ENCODE peak calls at places on chromosomes 7 and 10, in seven cellular contexts. L is K562, M is SK-N-SH, E is HCT116, T is HepG2, C is GM12878, H is H1. N is an unnamed sample.

GRCh38 chr10:88259381-88259780 is 323.7 kb downstream of the RNLS start:
- DNase-seq in L (no peak), M (no peak), E (no peak), T (no peak), C (no peak), H (no peak), N (no peak)

GRCh38 chr10:129272171-129272570 is 194.9 kb upstream of the MGMT start:
- DNase-seq in L (no peak), M (no peak), E (no peak), T (no peak), C (no peak), H (no peak), N (no peak)

GRCh38 chr10:22453948-22454347 is 108.7 kb downstream of the SPAG6 start:
- DNase-seq in L (no peak), M (peak), E (no peak), T (no peak), C (no peak), H (no peak), N (no peak)

GRCh38 chr7:50697686-50698085 is 85.0 kb downstream of the GRB10 start:
- DNase-seq in L (no peak), M (no peak), E (no peak), T (no peak), C (no peak), H (no peak), N (no peak)

GRCh38 chr10:59362991-59363390 is 642 bp upstream of the FAM13C start:
- DNase-seq in L (no peak), M (peak), E (no peak), T (no peak), C (no peak), H (peak), N (no peak)

GRCh38 chr10:85610381-85611092 is 756.1 kb downstream of the GRID1 start:
- DNase-seq in L (no peak), M (no peak), E (no peak), T (no peak), C (no peak), H (no peak), N (no peak)

GRCh38 chr7:158596745-158597144 is 9.1 kb upstream of the PTPRN2 start:
- DNase-seq in L (no peak), M (no peak), E (no peak), T (no peak), C (no peak), H (no peak), N (no peak)

GRCh38 chr7:82959528-82959927 is 203.2 kb downstream of the PCLO start:
- DNase-seq in L (no peak), M (no peak), E (no peak), T (no peak), C (no peak), H (no peak), N (no peak)

GRCh38 chr10:29895436-29895835 is 163.9 kb downstream of the JCAD start:
- DNase-seq in L (no peak), M (peak), E (no peak), T (no peak), C (no peak), H (peak), N (no peak)

GRCh38 chr10:91410638-91411367 is 659 bp downstream of the HECTD2 start:
- DNase-seq in L (peak), M (peak), E (no peak), T (no peak), C (no peak), H (no peak), N (no peak)

GRCh38 chr7:151727579-151728285 is 149.2 kb downstream of the PRKAG2 start:
- DNase-seq in L (peak), M (peak), E (peak), T (no peak), C (no peak), H (peak), N (peak)

GRCh38 chr7:55065511-55066229 is 46.9 kb downstream of the EGFR start:
- DNase-seq in L (no peak), M (no peak), E (peak), T (peak), C (peak), H (no peak), N (peak)

GRCh38 chr10:58957517-58957916 is 218.9 kb upstream of the PHYHIPL start:
- DNase-seq in L (no peak), M (no peak), E (no peak), T (no peak), C (no peak), H (no peak), N (no peak)

GRCh38 chr7:132145466-132145865 is 430.8 kb downstream of the PLXNA4 start:
- DNase-seq in L (no peak), M (no peak), E (no peak), T (no peak), C (no peak), H (no peak), N (peak)

GRCh38 chr10:28179490-28180099 is 123.3 kb downstream of the MPP7 start:
- DNase-seq in L (peak), M (peak), E (peak), T (peak), C (no peak), H (no peak), N (peak)

GRCh38 chr10:28897617-28898464 is 220.5 kb downstream of the BAMBI start:
- DNase-seq in L (no peak), M (no peak), E (no peak), T (no peak), C (no peak), H (no peak), N (no peak)

GRCh38 chr10:116274141-116274861 is 1.3 kb upstream of the GFRA1 start:
- DNase-seq in L (no peak), M (peak), E (no peak), T (no peak), C (no peak), H (no peak), N (no peak)

GRCh38 chr10:55750458-55750857 is 610.6 kb downstream of the ZWINT start:
- DNase-seq in L (no peak), M (no peak), E (no peak), T (no peak), C (no peak), H (no peak), N (no peak)

GRCh38 chr10:3652886-3653285 is 132.1 kb downstream of the KLF6 start:
- DNase-seq in L (no peak), M (peak), E (no peak), T (no peak), C (no peak), H (no peak), N (no peak)

GRCh38 chr7:134589491-134589941 is 40.6 kb downstream of the AKR1B15 start:
- DNase-seq in L (no peak), M (no peak), E (no peak), T (no peak), C (no peak), H (no peak), N (no peak)

GRCh38 chr7:35424869-35425495 is 171.1 kb upstream of the TBX20 start:
- DNase-seq in L (peak), M (peak), E (peak), T (peak), C (no peak), H (no peak), N (peak)

GRCh38 chr7:4227105-4228010 is 454.7 kb upstream of the FOXK1 start:
- DNase-seq in L (no peak), M (no peak), E (no peak), T (no peak), C (no peak), H (no peak), N (no peak)

GRCh38 chr10:73641272-73642060 is at the start of gene MYOZ1:
- DNase-seq in L (no peak), M (no peak), E (no peak), T (no peak), C (no peak), H (no peak), N (no peak)

GRCh38 chr7:113452245-113452644 is 333.9 kb upstream of the SMIM30 start:
- DNase-seq in L (no peak), M (no peak), E (no peak), T (no peak), C (no peak), H (no peak), N (no peak)

GRCh38 chr7:3979956-3980643 is 679.0 kb downstream of the SDK1 start:
- DNase-seq in L (no peak), M (peak), E (no peak), T (peak), C (no peak), H (peak), N (no peak)

GRCh38 chr7:5692845-5693278 is 88.6 kb downstream of the RNF216 start:
- DNase-seq in L (no peak), M (peak), E (no peak), T (no peak), C (no peak), H (no peak), N (peak)

GRCh38 chr7:77475181-77475580 is 59.0 kb upstream of the GSAP start:
- DNase-seq in L (no peak), M (no peak), E (no peak), T (no peak), C (no peak), H (no peak), N (no peak)

DNA sequence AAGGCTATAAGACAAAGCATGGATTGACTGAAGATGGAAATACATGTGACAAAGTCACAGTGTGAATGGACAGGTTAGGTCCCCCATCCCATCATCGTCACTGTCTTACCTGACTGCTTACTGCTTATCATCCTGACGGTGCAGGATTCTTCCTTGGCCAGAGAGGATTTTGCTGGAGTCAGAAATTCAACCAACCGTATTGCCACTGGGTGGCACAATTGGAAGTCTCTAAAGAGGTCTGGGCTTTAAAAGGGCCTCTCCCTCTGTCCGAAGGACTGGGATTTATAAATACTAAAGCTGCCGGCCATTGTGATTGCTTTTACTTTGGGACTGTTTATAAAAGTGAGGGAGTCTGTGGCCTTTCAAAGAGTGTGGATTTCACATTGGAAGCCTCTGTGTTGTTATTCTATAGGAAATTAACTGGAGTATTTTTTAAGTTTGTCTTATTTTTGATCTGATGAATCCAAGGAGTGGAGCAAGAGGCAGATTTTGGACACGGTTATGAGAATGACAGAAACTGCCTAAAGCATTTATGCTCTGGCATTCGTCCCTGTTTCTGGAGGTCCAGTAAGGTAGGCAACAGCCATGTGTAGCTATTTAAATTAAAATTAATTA is 113.3 kb upstream of the CREB5 start:
- DNase-seq in L (peak), M (peak), E (peak), T (peak), C (no peak), H (peak), N (peak)
- TF ChIP-seq SIN3A in L (no peak), M (no peak), E (no peak), T (no peak), C (no peak), H (no peak), N (no peak)

GRCh38 chr10:37703833-37704382 is 153.5 kb downstream of the ZNF248 start:
- DNase-seq in L (no peak), M (no peak), E (no peak), T (no peak), C (no peak), H (no peak), N (no peak)
- TF ChIP-seq SIN3A in L (no peak), M (no peak), E (no peak), T (no peak), C (no peak), H (no peak), N (no peak)

DNA sequence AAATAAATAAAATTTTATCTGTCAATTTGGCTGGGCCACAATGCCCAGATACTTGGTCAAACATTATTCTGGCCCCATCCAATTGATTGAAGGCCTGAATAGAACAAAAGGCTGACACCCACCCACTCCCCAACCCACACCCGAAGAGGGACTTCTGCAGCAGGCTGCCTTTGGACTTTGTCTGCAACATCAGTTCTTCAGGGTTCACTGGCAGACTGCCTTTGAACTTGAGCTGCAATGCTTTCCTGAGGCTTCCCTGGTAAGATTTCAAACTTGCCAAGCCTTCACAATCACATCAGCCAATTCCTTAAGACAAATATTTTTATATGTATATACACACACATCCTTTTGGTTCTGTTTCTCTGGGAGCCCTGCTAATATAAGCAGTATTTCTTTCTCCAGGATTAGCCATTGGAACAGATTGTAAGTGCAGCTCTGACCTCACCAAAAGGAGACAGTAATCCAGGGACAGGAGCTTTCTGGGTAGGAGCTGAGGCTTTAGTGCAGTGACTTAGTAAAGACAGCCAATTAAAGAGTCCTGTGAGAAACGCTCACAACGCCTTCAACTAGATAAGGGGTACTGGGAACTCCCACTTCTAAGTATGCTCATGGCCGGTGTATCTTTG is 55.6 kb upstream of the KMT2E start:
- DNase-seq in L (peak), M (no peak), E (no peak), T (no peak), C (no peak), H (no peak), N (no peak)
- TF ChIP-seq SIN3A in L (no peak), M (no peak), E (no peak), T (no peak), C (no peak), H (no peak), N (no peak)

DNA sequence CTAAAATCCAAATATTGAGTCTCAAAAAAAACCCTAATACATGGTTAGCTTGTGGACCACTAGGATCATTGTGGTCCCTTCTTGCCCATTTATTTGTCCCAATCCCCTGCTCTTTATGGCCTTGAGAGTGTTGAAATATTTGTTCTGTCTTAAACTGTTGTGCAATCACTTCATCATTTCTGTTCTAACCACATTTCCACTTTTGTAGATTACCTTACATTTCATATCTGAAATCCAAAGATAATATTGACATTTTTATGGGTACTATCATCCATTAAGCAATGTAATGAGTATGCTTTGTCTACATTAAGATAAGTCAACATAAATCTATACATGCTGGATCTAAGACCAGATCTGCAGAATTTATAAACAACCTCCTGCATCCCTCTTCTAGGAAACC is 359.5 kb upstream of the CELF2 start:
- DNase-seq in L (no peak), M (no peak), E (no peak), T (no peak), C (no peak), H (no peak), N (no peak)
- TF ChIP-seq SIN3A in L (no peak), M (no peak), E (no peak), T (no peak), C (no peak), H (no peak), N (no peak)

GRCh38 chr7:155329225-155329624 is 31.5 kb downstream of the INSIG1 start:
- DNase-seq in L (no peak), M (no peak), E (no peak), T (no peak), C (no peak), H (no peak), N (no peak)
- TF ChIP-seq SIN3A in L (no peak), M (no peak), E (no peak), T (no peak), C (no peak), H (no peak), N (no peak)

GRCh38 chr7:119643558-119643957 is 629.4 kb upstream of the KCND2 start:
- DNase-seq in L (no peak), M (no peak), E (no peak), T (no peak), C (no peak), H (no peak), N (no peak)
- TF ChIP-seq SIN3A in L (no peak), M (no peak), E (no peak), T (no peak), C (no peak), H (no peak), N (no peak)

DNA sequence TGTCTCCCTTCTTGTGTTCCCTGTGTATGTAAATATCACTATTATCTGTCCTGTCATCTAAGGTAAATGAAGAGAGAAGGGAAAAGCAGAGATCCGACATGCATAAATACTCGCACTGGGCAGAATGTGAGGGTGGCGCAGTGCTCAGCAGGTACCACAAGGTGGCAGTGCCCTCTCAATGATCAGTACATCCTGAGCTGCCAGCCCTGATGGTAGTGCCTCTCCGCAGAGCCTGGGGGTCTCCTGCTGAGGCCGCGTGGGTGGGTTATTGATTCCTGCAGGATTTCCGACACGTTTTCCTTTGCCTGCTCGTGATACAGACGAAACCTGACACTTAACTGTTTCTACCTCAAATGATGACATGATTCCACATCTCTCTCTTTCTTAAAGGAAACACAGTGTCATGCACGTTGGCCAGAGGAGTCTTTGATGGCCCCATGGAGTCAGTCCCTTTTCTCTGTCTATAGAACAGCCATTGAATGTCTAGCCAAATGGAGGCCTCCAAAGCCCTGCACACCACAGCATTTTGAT is 19.8 kb downstream of the RGR start:
- DNase-seq in L (peak), M (peak), E (peak), T (peak), C (no peak), H (peak), N (peak)
- TF ChIP-seq SIN3A in L (no peak), M (no peak), E (no peak), T (no peak), C (no peak), H (no peak), N (no peak)

DNA sequence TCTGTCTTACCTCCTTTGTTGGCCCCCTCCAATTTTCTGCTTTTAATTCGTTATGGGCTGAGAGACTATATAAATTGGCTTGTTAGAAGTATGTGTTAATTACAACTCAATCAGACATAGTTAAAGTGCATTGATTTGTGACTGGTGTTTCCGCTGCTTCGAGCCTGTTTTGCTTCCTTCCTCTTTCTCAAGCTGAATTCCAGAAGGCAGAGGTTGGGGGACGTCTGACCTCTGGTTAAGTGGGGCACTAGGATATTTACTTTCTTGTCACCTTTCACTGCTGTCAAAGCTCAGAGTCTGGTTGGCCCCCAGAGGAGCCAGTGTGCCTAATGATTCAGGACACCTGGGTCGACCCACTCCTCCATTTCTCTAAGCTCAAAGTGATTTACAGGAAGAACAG is 397.0 kb upstream of the NPVF start:
- DNase-seq in L (no peak), M (no peak), E (no peak), T (no peak), C (no peak), H (no peak), N (no peak)
- TF ChIP-seq SIN3A in L (no peak), M (no peak), E (no peak), T (no peak), C (no peak), H (no peak), N (no peak)

DNA sequence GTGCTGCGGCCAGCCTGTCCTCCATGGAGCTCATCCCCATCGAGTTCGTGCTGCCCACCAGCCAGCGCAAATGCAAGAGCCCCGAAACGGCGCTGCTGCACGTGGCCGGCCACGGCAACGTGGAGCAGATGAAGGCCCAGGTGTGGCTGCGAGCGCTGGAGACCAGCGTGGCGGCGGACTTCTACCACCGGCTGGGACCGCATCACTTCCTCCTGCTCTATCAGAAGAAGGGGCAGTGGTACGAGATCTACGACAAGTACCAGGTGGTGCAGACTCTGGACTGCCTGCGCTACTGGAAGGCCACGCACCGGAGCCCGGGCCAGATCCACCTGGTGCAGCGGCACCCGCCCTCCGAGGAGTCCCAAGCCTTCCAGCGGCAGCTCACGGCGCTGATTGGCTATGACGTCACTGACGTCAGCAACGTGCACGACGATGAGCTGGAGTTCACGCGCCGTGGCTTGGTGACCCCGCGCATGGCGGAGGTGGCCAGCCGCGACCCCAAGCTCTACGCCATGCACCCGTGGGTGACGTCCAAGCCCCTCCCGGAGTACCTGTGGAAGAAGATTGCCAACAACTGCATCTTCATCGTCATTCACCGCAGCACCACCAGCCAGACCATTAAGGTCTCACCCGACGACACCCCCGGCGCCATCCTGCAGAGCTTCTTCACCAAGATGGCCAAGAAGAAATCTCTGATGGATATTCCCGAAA is 2.7 kb downstream of the PIK3CG start:
- DNase-seq in L (no peak), M (no peak), E (no peak), T (no peak), C (no peak), H (no peak), N (no peak)
- TF ChIP-seq SIN3A in L (no peak), M (no peak), E (no peak), T (no peak), C (no peak), H (no peak), N (no peak)